ENCODE peak calls at places on chromosomes 12 and 14, in eight cellular contexts. P is adrenal gland, Y is cardiac fibroblast, H is heart right ventricle, I is transverse colon, X is breast epithelium, V is endodermal cell, W is cardiac muscle cell. D is an unnamed sample.

GRCh38 chr12:132533584-132533958 is 43.6 kb downstream of the FBRSL1 start:
- DNase-seq in P (no peak), Y (no peak), H (no peak), I (no peak), X (no peak), V (no peak), W (no peak), D (no peak)

GRCh38 chr12:86683568-86683991 is 427.4 kb upstream of the MGAT4C start:
- DNase-seq in P (no peak), Y (peak; percentile 59), H (no peak), I (no peak), X (no peak), V (no peak), W (peak; percentile 60), D (no peak)

GRCh38 chr12:127785535-127785934 is 481.4 kb upstream of the TMEM132C start:
- DNase-seq in P (no peak), Y (peak; percentile 2), H (no peak), I (no peak), X (no peak), V (no peak), W (no peak), D (no peak)

GRCh38 chr12:57164966-57165365 is 17.5 kb upstream of the LRP1-AS start:
- DNase-seq in P (no peak), Y (peak; percentile 54), H (no peak), I (no peak), X (no peak), V (peak; percentile 72), W (peak; percentile 56), D (no peak)

GRCh38 chr12:56723889-56724659 is 1.0 kb downstream of the NACA start:
- DNase-seq in P (peak; percentile 86), Y (peak; percentile 87), H (no peak), I (peak; percentile 59), X (peak; percentile 72), V (peak; percentile 59), W (peak; percentile 86), D (no peak)

GRCh38 chr12:66775941-66776340 is 97.1 kb upstream of the GRIP1 start:
- DNase-seq in P (no peak), Y (no peak), H (no peak), I (no peak), X (no peak), V (no peak), W (no peak), D (peak; percentile 19)

GRCh38 chr14:92198804-92199203 is 77.0 kb downstream of the CPSF2 start:
- DNase-seq in P (no peak), Y (no peak), H (no peak), I (no peak), X (no peak), V (peak; percentile 54), W (no peak), D (no peak)

GRCh38 chr12:18819471-18819870 is 81.6 kb downstream of the CAPZA3 start:
- DNase-seq in P (no peak), Y (no peak), H (no peak), I (no peak), X (no peak), V (no peak), W (no peak), D (no peak)

GRCh38 chr14:77495354-77495753 is 3.3 kb downstream of the ISM2 start:
- DNase-seq in P (no peak), Y (no peak), H (no peak), I (no peak), X (no peak), V (no peak), W (no peak), D (no peak)

GRCh38 chr14:29743566-29743965 is 184.1 kb downstream of the PRKD1 start:
- DNase-seq in P (no peak), Y (no peak), H (no peak), I (no peak), X (no peak), V (no peak), W (no peak), D (no peak)

GRCh38 chr14:36553650-36554260 is 28.7 kb downstream of the NKX2-8 start:
- DNase-seq in P (no peak), Y (peak; percentile 68), H (no peak), I (no peak), X (no peak), V (peak; percentile 54), W (peak; percentile 56), D (no peak)
- TF ChIP-seq CTCF in P (peak; percentile 9), Y (peak; percentile 69), H (peak; percentile 26), I (peak; percentile 54), X (no peak), V (peak; percentile 82), W (peak; percentile 74), D (peak; percentile 73)

GRCh38 chr14:75794615-75795038 is 133.6 kb downstream of the TTLL5 start:
- DNase-seq in P (no peak), Y (peak; percentile 78), H (no peak), I (no peak), X (no peak), V (no peak), W (peak; percentile 90), D (no peak)

DNA sequence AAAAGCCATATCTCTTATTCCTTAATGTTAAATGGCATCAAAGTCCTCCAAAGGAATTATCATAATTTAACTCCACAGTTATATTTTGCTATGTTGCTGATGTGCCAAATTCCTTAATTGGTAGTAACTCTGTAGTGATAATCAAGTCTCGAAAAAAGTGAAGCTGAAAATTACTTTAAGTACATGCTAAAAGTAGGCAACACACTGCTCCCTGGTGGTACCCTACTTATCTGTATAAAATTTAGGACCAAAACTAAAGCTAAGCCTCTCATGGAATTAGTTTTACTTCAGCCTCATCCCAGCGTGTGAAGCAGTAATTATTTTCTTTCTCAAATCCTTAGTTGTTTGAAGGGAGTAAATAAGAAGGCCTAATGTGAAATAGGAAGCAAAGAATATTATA is 132.8 kb downstream of the TTLL5 start:
- DNase-seq in P (no peak), Y (peak; percentile 29), H (no peak), I (no peak), X (no peak), V (no peak), W (peak; percentile 55), D (no peak)
- TF ChIP-seq CTCF in P (peak; percentile 19), Y (peak; percentile 22), H (no peak), I (no peak), X (no peak), V (peak; percentile 42), W (peak; percentile 30), D (no peak)

GRCh38 chr12:49088190-49088931 is 6.2 kb downstream of the DHH start:
- DNase-seq in P (peak; percentile 82), Y (peak; percentile 96), H (peak; percentile 61), I (peak; percentile 73), X (no peak), V (peak; percentile 93), W (peak; percentile 96), D (peak; percentile 73)
- TF ChIP-seq CTCF in P (peak; percentile 82), Y (peak; percentile 91), H (peak; percentile 92), I (peak; percentile 77), X (peak; percentile 63), V (peak; percentile 94), W (peak; percentile 87), D (peak; percentile 87)

GRCh38 chr12:109433618-109434017 is 43.5 kb downstream of the KCTD10 start:
- DNase-seq in P (no peak), Y (no peak), H (peak; percentile 45), I (no peak), X (no peak), V (peak; percentile 90), W (no peak), D (peak; percentile 56)
- TF ChIP-seq CTCF in P (no peak), Y (peak; percentile 53), H (no peak), I (no peak), X (no peak), V (peak; percentile 76), W (peak; percentile 37), D (peak; percentile 48)

DNA sequence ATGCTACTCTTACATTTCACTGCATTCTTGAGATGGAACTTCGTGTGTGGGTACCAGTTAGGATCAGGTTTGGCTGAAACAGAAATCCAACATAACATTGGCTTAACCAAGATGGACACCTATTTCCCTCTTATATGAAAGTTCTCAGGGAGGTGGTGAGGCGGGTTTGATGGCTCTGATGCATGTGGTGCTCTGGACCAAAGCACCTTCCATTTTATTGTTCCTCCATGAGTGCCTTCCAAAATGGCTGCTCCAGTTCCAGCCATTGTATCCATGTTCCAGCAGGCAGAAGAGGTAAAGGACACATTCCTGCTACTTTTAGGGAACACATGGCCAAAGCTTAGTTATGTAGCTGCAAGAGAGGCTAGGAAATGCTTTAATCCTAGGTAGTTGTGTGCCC is 29.6 kb downstream of the BRI3BP start:
- DNase-seq in P (no peak), Y (no peak), H (no peak), I (no peak), X (no peak), V (no peak), W (no peak), D (no peak)
- TF ChIP-seq CTCF in P (no peak), Y (no peak), H (no peak), I (no peak), X (no peak), V (no peak), W (no peak), D (no peak)

DNA sequence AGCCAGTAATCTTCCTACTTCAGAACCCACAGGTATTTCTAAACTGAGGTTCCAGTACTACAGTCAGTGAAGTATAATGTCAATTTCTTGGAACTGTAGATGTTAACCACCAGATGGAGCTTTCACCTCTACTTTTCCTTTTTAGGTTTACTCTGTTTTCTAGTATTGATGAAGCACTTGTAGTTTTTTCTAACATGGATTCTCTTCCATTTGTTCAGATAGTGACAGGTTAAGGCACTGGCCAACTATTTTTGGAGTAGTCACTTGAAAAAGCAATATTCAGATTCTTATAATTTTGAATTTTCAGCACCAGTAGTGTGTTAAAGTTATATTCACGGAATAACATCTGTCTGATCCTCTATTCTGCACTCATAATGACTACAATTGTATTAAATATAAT is 4.6 kb upstream of the SEC23A start:
- DNase-seq in P (no peak), Y (peak; percentile 62), H (no peak), I (no peak), X (no peak), V (no peak), W (peak; percentile 61), D (no peak)
- TF ChIP-seq CTCF in P (peak; percentile 26), Y (peak; percentile 51), H (no peak), I (peak; percentile 35), X (no peak), V (peak; percentile 78), W (peak; percentile 55), D (peak; percentile 16)

GRCh38 chr14:67332468-67332867 is 27.1 kb downstream of the ATP6V1D start:
- DNase-seq in P (no peak), Y (no peak), H (no peak), I (no peak), X (no peak), V (no peak), W (no peak), D (no peak)

GRCh38 chr14:67331368-67332125 is 28.1 kb downstream of the ATP6V1D start:
- DNase-seq in P (no peak), Y (no peak), H (no peak), I (no peak), X (no peak), V (no peak), W (no peak), D (no peak)

DNA sequence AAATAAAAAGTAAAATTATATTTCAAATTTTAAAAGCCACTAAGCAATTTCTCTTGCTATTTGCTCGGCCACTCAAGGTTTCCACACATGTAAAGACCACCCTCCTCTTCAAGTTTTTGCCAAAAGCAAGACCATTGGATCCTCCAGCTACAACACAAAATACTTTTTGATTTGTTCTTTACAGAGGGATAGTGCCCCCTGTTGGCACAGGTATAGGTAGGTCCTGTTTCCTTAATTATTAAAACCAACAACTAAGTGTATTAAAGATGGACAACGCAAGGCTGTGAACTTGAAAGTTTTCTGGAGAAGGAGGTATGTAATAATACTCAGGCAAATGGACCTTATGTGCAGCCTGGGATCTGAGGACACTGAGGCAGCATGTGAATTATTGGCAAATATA is 23.8 kb downstream of the ATP6V1D start:
- DNase-seq in P (no peak), Y (peak; percentile 54), H (no peak), I (no peak), X (no peak), V (peak; percentile 59), W (peak; percentile 35), D (no peak)
- TF ChIP-seq CTCF in P (no peak), Y (peak; percentile 43), H (no peak), I (no peak), X (no peak), V (peak; percentile 82), W (peak; percentile 38), D (peak; percentile 54)

D was measured in glutamatergic neuron.